ENCODE peak calls at places on chromosomes 2 and 18, in ten cellular contexts. P is CD8-positive, alpha-beta T cell; I is GM23338; L is CD4-positive, alpha-beta memory T cell; Y is tibial nerve; H is naive thymus-derived CD4-positive, alpha-beta T cell; T is body of pancreas; B is neural progenitor cell; U is spleen; M is HCT116. J is an unnamed sample. For H3K4me1, the result is how much of the 10 kb centered on the place peaks cover.

GRCh38 chr2:159249955-159250723 is 36.4 kb downstream of the WDSUB1 start:
- DNase-seq in P (no peak), I (no peak), L (no peak), Y (peak), H (no peak), T (peak), B (no peak), U (no peak), M (peak), J (no peak)

GRCh38 chr2:121386707-121387106 is 101.7 kb upstream of the TFCP2L1 start:
- DNase-seq in P (no peak), I (no peak), L (no peak), Y (no peak), H (no peak), T (no peak), B (no peak), U (no peak), M (no peak), J (no peak)

GRCh38 chr18:22999212-22999611 is 66.1 kb downstream of the RBBP8 start:
- DNase-seq in P (no peak), I (no peak), L (no peak), Y (no peak), H (no peak), T (no peak), B (peak), U (no peak), M (no peak), J (no peak)

GRCh38 chr2:220913384-220913783 is 658.7 kb downstream of the EPHA4 start:
- DNase-seq in P (no peak), I (no peak), L (no peak), Y (no peak), H (no peak), T (no peak), B (no peak), U (no peak), M (no peak), J (no peak)

GRCh38 chr2:144477281-144477942 is 42.5 kb downstream of the ZEB2 start:
- DNase-seq in P (no peak), I (no peak), L (no peak), Y (no peak), H (no peak), T (no peak), B (no peak), U (no peak), M (no peak), J (no peak)

GRCh38 chr18:38033282-38033681 is 467.7 kb upstream of the CELF4 start:
- DNase-seq in P (no peak), I (no peak), L (no peak), Y (no peak), H (no peak), T (no peak), B (no peak), U (no peak), M (no peak), J (no peak)

GRCh38 chr2:222707689-222708273 is 36.3 kb downstream of the MOGAT1 start:
- DNase-seq in P (no peak), I (no peak), L (no peak), Y (no peak), H (peak), T (no peak), B (no peak), U (no peak), M (no peak), J (no peak)

GRCh38 chr2:147546109-147546508 is 298.7 kb upstream of the ACVR2A start:
- DNase-seq in P (no peak), I (no peak), L (no peak), Y (no peak), H (no peak), T (no peak), B (no peak), U (no peak), M (no peak), J (no peak)

GRCh38 chr2:9975805-9976447 is 24.4 kb downstream of the GRHL1 start:
- DNase-seq in P (no peak), I (no peak), L (no peak), Y (peak), H (no peak), T (no peak), B (no peak), U (no peak), M (peak), J (peak)

GRCh38 chr2:173578404-173579092 is 223.9 kb downstream of the CDCA7 start:
- DNase-seq in P (no peak), I (no peak), L (no peak), Y (no peak), H (no peak), T (no peak), B (no peak), U (no peak), M (no peak), J (no peak)

GRCh38 chr2:172613610-172614231 is 57.8 kb downstream of the PDK1 start:
- DNase-seq in P (no peak), I (peak), L (no peak), Y (no peak), H (no peak), T (no peak), B (no peak), U (no peak), M (no peak), J (no peak)

GRCh38 chr18:1394966-1395365 is 490.3 kb downstream of the ADCYAP1 start:
- DNase-seq in P (no peak), I (no peak), L (no peak), Y (no peak), H (no peak), T (no peak), B (no peak), U (no peak), M (no peak), J (no peak)

GRCh38 chr2:138515084-138515483 is 13.5 kb downstream of the SPOPL start:
- DNase-seq in P (no peak), I (no peak), L (no peak), Y (no peak), H (no peak), T (no peak), B (no peak), U (no peak), M (no peak), J (no peak)

GRCh38 chr2:174176898-174177297 is 71.4 kb downstream of the OLA1 start:
- DNase-seq in P (no peak), I (no peak), L (no peak), Y (no peak), H (no peak), T (no peak), B (no peak), U (no peak), M (no peak), J (no peak)

GRCh38 chr2:86074811-86075210 is 30.9 kb downstream of the POLR1A start:
- DNase-seq in P (no peak), I (no peak), L (no peak), Y (no peak), H (no peak), T (no peak), B (no peak), U (no peak), M (no peak), J (no peak)

GRCh38 chr2:98588880-98589425 is 19.4 kb downstream of the COA5 start:
- DNase-seq in P (no peak), I (no peak), L (no peak), Y (no peak), H (no peak), T (no peak), B (no peak), U (no peak), M (no peak), J (no peak)

GRCh38 chr2:46666044-46666662 is 186.8 kb downstream of the TMEM247 start:
- DNase-seq in P (no peak), I (no peak), L (no peak), Y (peak), H (no peak), T (no peak), B (no peak), U (no peak), M (no peak), J (peak)

GRCh38 chr2:73074110-73075069 is 2.9 kb upstream of the SFXN5 start:
- DNase-seq in P (no peak), I (no peak), L (no peak), Y (no peak), H (no peak), T (no peak), B (no peak), U (peak), M (no peak), J (no peak)

GRCh38 chr2:105038383-105039061 is 653 bp downstream of the MRPS9 start:
- DNase-seq in P (no peak), I (peak), L (no peak), Y (no peak), H (no peak), T (no peak), B (no peak), U (no peak), M (peak), J (no peak)

GRCh38 chr2:15867194-15868171 is 72.9 kb upstream of the MYCN start:
- DNase-seq in P (no peak), I (no peak), L (no peak), Y (no peak), H (no peak), T (no peak), B (no peak), U (no peak), M (no peak), J (no peak)

GRCh38 chr2:42171396-42171971 is 2.3 kb downstream of the EML4 start:
- DNase-seq in P (no peak), I (peak), L (no peak), Y (no peak), H (peak), T (no peak), B (peak), U (no peak), M (no peak), J (no peak)

GRCh38 chr2:217996345-217996744 is 6.5 kb downstream of the TNS1 start:
- DNase-seq in P (no peak), I (no peak), L (no peak), Y (peak), H (no peak), T (peak), B (no peak), U (no peak), M (no peak), J (peak)

GRCh38 chr2:84175340-84175739 is 283.7 kb downstream of the SUCLG1 start:
- DNase-seq in P (no peak), I (no peak), L (no peak), Y (no peak), H (no peak), T (no peak), B (no peak), U (no peak), M (no peak), J (no peak)

GRCh38 chr2:11775384-11775783 is 29.0 kb downstream of the LPIN1 start:
- DNase-seq in P (no peak), I (no peak), L (no peak), Y (no peak), H (peak), T (no peak), B (no peak), U (no peak), M (no peak), J (no peak)

GRCh38 chr2:1493361-1494126 is 80.3 kb downstream of the TPO start:
- DNase-seq in P (no peak), I (no peak), L (no peak), Y (no peak), H (no peak), T (no peak), B (no peak), U (peak), M (no peak), J (peak)

GRCh38 chr2:188506843-188507242 is 215.2 kb downstream of the GULP1 start:
- DNase-seq in P (no peak), I (peak), L (no peak), Y (no peak), H (no peak), T (no peak), B (peak), U (no peak), M (no peak), J (no peak)

GRCh38 chr2:102915128-102915527 is 153.3 kb downstream of the TMEM182 start:
- DNase-seq in P (no peak), I (no peak), L (no peak), Y (no peak), H (no peak), T (no peak), B (no peak), U (no peak), M (peak), J (no peak)

GRCh38 chr2:237561221-237561620 is 5.2 kb upstream of the PRLH start:
- DNase-seq in P (no peak), I (no peak), L (no peak), Y (no peak), H (no peak), T (no peak), B (no peak), U (peak), M (no peak), J (peak)

GRCh38 chr2:45441571-45441970 is 169.5 kb downstream of the SRBD1 start:
- DNase-seq in P (no peak), I (no peak), L (no peak), Y (no peak), H (no peak), T (no peak), B (no peak), U (no peak), M (no peak), J (no peak)

GRCh38 chr2:17747684-17748452 is 5.7 kb downstream of the SMC6 start:
- DNase-seq in P (no peak), I (peak), L (no peak), Y (no peak), H (no peak), T (no peak), B (no peak), U (no peak), M (no peak), J (no peak)

GRCh38 chr2:18625563-18625962 is 36.2 kb upstream of the NT5C1B start:
- DNase-seq in P (no peak), I (no peak), L (no peak), Y (no peak), H (no peak), T (no peak), B (no peak), U (no peak), M (no peak), J (no peak)

GRCh38 chr2:109132626-109133025 is 3.6 kb downstream of the SH3RF3 start:
- DNase-seq in P (no peak), I (no peak), L (no peak), Y (no peak), H (no peak), T (no peak), B (no peak), U (no peak), M (no peak), J (no peak)

GRCh38 chr2:9251154-9252001 is 44.8 kb downstream of the ASAP2 start:
- DNase-seq in P (no peak), I (no peak), L (no peak), Y (peak), H (no peak), T (no peak), B (no peak), U (no peak), M (no peak), J (no peak)

GRCh38 chr2:37614061-37614802 is 57.2 kb downstream of the CDC42EP3 start:
- DNase-seq in P (no peak), I (no peak), L (no peak), Y (no peak), H (no peak), T (no peak), B (no peak), U (no peak), M (no peak), J (no peak)

DNA sequence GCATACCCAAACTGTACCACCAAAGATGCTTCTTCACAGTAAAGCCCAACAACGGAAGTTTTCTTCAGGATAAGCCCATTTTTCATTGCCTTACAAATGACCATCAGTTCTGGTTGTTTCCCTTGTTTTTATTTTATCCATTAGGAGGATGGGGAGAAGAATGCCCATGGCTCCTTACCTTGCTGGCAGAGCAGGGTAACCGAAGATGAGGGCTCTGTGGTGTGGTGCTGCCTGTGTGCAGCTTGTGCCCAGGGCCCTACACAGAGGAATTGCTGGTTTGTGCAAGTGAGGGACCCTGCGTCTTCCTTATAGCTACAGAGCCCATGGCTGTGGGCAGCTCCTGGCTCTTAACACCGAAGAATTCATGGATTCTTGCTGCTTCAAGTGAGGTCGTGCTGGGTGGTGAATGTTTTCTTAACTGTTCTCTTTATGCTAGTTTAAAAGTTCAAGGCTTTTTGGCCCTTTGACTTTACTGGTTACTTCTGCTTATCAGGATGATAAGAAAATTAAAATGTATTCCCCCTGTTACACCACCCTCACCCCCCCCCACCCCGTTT is 110.6 kb downstream of the MAP4K4 start:
- DNase-seq in P (no peak), I (peak), L (no peak), Y (no peak), H (no peak), T (no peak), B (no peak), U (no peak), M (no peak), J (no peak)
- H3K4me1 ChIP-seq in P (under half), I (half or more), L (under half), Y (under half), H (under half), T (under half), B (under half), U (under half), M (under half), J (under half)

DNA sequence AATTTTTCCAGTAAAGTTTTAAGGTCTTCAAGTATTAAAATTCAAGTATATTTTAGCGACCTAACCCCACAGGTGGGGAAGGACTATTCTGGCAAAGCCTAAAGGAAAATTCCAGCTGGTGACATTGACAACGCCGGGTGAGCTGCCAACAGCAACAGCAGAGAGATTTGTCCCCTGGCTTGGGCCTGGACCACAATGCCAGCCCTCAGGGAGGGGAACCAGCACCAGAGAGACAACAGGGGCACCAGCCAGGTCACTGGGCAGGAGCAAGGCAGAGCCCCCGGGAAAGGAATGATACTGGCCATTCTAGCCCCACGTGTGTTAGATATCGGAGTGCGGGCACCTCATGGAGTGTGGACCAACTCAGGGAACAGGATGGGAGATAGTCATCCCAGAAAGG is 95.7 kb downstream of the ARMC9 start:
- DNase-seq in P (no peak), I (no peak), L (no peak), Y (no peak), H (no peak), T (no peak), B (no peak), U (no peak), M (no peak), J (no peak)
- H3K27ac ChIP-seq in P (no peak), I (no peak), L (no peak), Y (no peak), H (no peak), T (no peak), B (no peak), U (no peak), M (no peak), J (no peak)

GRCh38 chr2:14634885-14635871 is 2.7 kb downstream of the LRATD1 start:
- DNase-seq in P (no peak), I (peak), L (no peak), Y (peak), H (no peak), T (peak), B (peak), U (peak), M (no peak), J (peak)
- H3K4me1 ChIP-seq in P (under half), I (under half), L (under half), Y (under half), H (under half), T (under half), B (under half), U (under half), M (under half), J (under half)

DNA sequence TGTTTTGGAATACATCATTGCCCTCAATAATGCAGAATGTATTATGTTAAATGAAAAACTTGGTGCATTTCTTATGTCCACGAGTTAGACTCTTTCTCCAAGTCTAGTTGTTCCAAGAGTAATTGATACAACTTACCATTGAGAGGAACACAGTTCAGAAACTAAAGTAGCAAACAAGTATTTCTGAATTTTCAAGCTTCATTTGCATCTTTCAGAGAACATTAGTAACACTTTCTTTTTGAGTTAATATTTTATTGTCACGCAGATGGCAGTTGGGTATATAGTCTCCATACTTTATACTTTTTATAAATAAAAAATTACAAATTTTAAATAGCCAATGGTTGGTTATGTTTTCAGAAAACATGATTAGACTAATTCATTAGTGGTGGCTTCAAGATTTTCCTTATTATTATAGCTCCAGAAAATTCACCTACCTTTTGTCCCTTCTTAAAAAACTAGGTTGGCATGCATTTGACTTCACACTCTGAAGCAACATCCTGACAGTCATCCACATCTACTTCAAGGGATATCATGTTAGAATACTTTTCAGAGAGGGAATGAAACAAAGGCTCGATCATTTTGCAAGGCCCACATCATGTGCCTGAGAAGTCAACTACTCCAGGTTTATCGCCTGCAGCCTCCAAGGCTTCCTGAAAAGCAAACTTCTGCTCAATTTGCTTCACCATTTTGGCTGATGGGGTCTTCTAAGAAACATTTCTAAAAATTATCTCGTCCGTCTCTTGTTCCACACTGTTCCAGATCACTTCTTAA is 29.9 kb downstream of the LYPD6B start:
- DNase-seq in P (no peak), I (no peak), L (no peak), Y (no peak), H (no peak), T (no peak), B (no peak), U (no peak), M (no peak), J (no peak)
- H3K27ac ChIP-seq in P (no peak), I (no peak), L (no peak), Y (no peak), H (no peak), T (no peak), B (no peak), U (no peak), M (no peak), J (no peak)